ENCODE peak calls at places on chromosomes 3 and 15, in five cellular contexts. C, U, B, H and N are unnamed samples.

GRCh38 chr15:64851503-64851840 is 9.8 kb downstream of the PLEKHO2 start:
- DNase-seq in C (peak; percentile 63), U (peak; percentile 93), B (no peak), H (no peak), N (peak; percentile 77)

GRCh38 chr15:41215708-41216107 is 14.8 kb downstream of the EXD1 start:
- DNase-seq in C (no peak), U (no peak), B (no peak), H (no peak), N (no peak)

GRCh38 chr3:72145506-72146380 is 360.8 kb upstream of the PROK2 start:
- DNase-seq in C (peak; percentile 73), U (peak; percentile 87), B (no peak), H (no peak), N (peak; percentile 74)

GRCh38 chr3:122587572-122587971 is 10.1 kb downstream of the PARP15 start:
- DNase-seq in C (no peak), U (no peak), B (no peak), H (no peak), N (no peak)

GRCh38 chr15:77014137-77015081 is 19.5 kb downstream of the PSTPIP1 start:
- DNase-seq in C (no peak), U (no peak), B (no peak), H (no peak), N (no peak)

GRCh38 chr3:146131616-146132410 is 29.2 kb downstream of the PLOD2 start:
- DNase-seq in C (no peak), U (peak; percentile 98), B (no peak), H (no peak), N (peak; percentile 65)

GRCh38 chr3:80663426-80663825 is 895.6 kb upstream of the ROBO1 start:
- DNase-seq in C (no peak), U (no peak), B (no peak), H (no peak), N (no peak)

GRCh38 chr15:89361451-89362202 is 27.0 kb upstream of the POLG start:
- DNase-seq in C (peak; percentile 89), U (peak; percentile 55), B (no peak), H (peak; percentile 61), N (peak; percentile 33)

GRCh38 chr15:92968926-92969664 is 69.0 kb downstream of the CHD2 start:
- DNase-seq in C (no peak), U (no peak), B (no peak), H (no peak), N (no peak)

DNA sequence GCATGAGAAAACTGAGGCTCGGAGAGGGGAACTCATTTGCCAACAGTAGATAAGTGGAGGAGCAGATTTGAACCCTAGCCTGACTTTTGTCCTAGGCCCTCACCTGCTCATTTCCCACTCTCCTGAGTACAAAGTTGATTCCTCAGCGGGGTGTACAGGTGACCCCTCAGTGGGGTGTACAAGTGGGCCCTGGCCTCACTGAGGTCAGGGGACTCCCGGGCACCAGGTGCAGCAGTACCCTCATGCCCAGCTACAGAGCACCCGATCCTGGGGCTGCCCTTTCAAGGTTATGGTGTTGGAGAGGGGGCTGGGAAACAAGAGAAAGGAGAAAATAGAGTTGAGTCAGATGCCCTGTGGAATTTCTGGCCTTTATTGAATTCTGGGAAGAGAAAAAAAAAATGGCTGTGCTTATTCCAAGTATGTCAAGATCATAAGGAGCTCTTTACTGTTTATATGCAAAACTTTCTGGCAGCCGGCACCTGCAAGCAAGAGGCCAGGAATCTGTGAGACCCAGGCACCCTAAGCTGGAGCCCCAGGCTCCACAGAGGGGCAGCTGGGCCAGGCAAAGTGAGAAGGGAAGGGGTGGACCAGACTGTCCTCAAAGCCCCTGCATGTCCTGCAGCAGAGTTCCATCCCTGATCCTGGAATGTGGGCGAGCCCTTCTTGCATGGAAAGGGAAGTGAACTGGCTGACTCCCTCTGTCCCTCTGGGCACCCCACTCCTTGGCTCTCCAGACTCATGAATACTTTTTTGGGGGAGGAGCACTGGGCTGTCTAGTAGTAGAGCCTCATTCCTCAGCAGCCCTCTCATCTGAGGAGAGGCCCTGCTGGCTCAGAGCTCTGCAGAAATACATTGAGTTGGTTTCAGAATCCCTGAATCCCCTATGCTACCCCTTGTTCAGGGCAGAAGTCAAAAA is 43.1 kb downstream of the AMOTL2 start:
- DNase-seq in C (peak; percentile 48), U (peak; percentile 85), B (no peak), H (no peak), N (peak; percentile 43)
- H3K27ac ChIP-seq in C (peak overlapping the region; percentile 31), U (peak overlapping the region; percentile 30), B (peak overlapping the region; percentile 87), H (peak overlapping the region; percentile 88), N (peak overlapping the region; percentile 49)

DNA sequence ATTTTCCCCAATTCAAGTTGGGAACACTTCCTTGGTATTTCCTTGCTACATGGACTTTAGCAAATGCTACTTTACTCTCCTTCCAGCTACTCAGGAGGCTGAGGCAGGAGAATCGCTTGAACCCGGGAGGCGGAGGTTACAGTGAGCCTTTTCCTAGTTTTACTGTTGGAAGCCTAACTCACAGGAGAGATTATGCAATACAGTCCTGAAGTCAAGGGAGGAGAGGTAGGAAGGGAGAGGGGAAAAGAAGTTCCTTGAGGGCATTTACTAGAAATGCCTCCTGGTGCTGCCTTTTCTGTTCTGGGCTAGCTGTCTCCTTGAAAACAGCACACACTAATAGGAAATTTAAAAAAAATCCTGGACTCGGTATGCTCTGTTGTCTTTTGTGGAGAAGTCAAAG is 6.2 kb downstream of the HHLA2 start:
- DNase-seq in C (no peak), U (no peak), B (no peak), H (no peak), N (no peak)
- H3K4me3 ChIP-seq in C (no peak overlapping the region), U (no peak overlapping the region), B (no peak overlapping the region), H (no peak overlapping the region), N (no peak overlapping the region)

GRCh38 chr15:101320501-101321052 is 25.5 kb upstream of the SNRPA1 start:
- DNase-seq in C (peak; percentile 61), U (peak; percentile 10), B (no peak), H (peak; percentile 65), N (peak; percentile 53)
- TF ChIP-seq CTCF in C (peak; percentile 24), U (peak; percentile 38), B (no peak), H (peak; percentile 9), N (peak; percentile 35)

GRCh38 chr3:49170744-49171118 is 667 bp upstream of the KLHDC8B start:
- DNase-seq in C (no peak), U (no peak), B (no peak), H (no peak), N (no peak)
- H3K27ac ChIP-seq in C (peak overlapping the region; percentile 92), U (no peak overlapping the region), B (peak overlapping the region; percentile 83), H (peak overlapping the region; percentile 82), N (no peak overlapping the region)

GRCh38 chr3:121431717-121432517 is 113.9 kb downstream of the POLQ start:
- DNase-seq in C (peak; percentile 56), U (peak; percentile 47), B (no peak), H (no peak), N (peak; percentile 54)
- H3K4me3 ChIP-seq in C (no peak overlapping the region), U (peak overlapping the region; percentile 44), B (peak overlapping the region; percentile 63), H (no peak overlapping the region), N (peak overlapping the region; percentile 47)

GRCh38 chr15:42984534-42985034 is 64.0 kb upstream of the TTBK2 start:
- DNase-seq in C (no peak), U (no peak), B (no peak), H (no peak), N (no peak)
- TF ChIP-seq CTCF in C (no peak), U (no peak), B (no peak), H (no peak), N (no peak)

GRCh38 chr3:149790265-149790664 is 2.1 kb downstream of the ANKUB1 start:
- DNase-seq in C (no peak), U (peak; percentile 59), B (no peak), H (no peak), N (peak; percentile 22)
- H3K27ac ChIP-seq in C (no peak overlapping the region), U (no peak overlapping the region), B (no peak overlapping the region), H (no peak overlapping the region), N (no peak overlapping the region)

GRCh38 chr3:159839561-159840379 is 148.9 kb upstream of the IL12A start:
- DNase-seq in C (peak; percentile 32), U (peak; percentile 60), B (no peak), H (no peak), N (no peak)
- H3K4me3 ChIP-seq in C (no peak within 1 kb of the TSS), U (peak within 1 kb of the TSS; percentile 66), B (no peak within 1 kb of the TSS), H (peak within 1 kb of the TSS; percentile 22), N (peak within 1 kb of the TSS; percentile 46)